ENCODE peak calls at places on chromosomes 2 and 18, in four cellular contexts. P is ELR; J is thoracic aorta; B is activated CD8-positive, alpha-beta memory T cell treated with anti-CD3 and anti-CD28 coated beads, Interleukin-2, amount 10 ng/mL, durations not matched to agents 7 days and 5 days. T is an unnamed sample.

GRCh38 chr2:73877071-73877802 is 15.6 kb upstream of the ACTG2 start:
- DNase-seq in P (no peak), J (no peak), B (no peak), T (no peak)

GRCh38 chr18:70430501-70431173 is 141.8 kb downstream of the SOCS6 start:
- DNase-seq in P (no peak), J (no peak), B (no peak), T (no peak)

GRCh38 chr2:76381624-76382023 is 670.9 kb upstream of the GCFC2 start:
- DNase-seq in P (no peak), J (no peak), B (no peak), T (no peak)

GRCh38 chr2:163775304-163775703 is 39.5 kb upstream of the FIGN start:
- DNase-seq in P (peak), J (no peak), B (no peak), T (no peak)

GRCh38 chr2:224584768-224585204 is 377 bp downstream of the CUL3 start:
- DNase-seq in P (peak), J (no peak), B (peak), T (peak)

GRCh38 chr2:60000681-60001080 is 552.8 kb downstream of the BCL11A start:
- DNase-seq in P (no peak), J (no peak), B (no peak), T (no peak)

GRCh38 chr2:207162319-207162718 is 3.4 kb downstream of the KLF7 start:
- DNase-seq in P (peak), J (no peak), B (no peak), T (no peak)

GRCh38 chr2:25340340-25340886 is 1.3 kb downstream of the DNMT3A start:
- DNase-seq in P (no peak), J (no peak), B (no peak), T (peak)

GRCh38 chr2:223941579-223942277 is 3.4 kb downstream of the WDFY1 start:
- DNase-seq in P (peak), J (no peak), B (peak), T (no peak)

GRCh38 chr18:78542204-78542603 is 437.4 kb upstream of the SALL3 start:
- DNase-seq in P (no peak), J (no peak), B (no peak), T (no peak)

GRCh38 chr2:129069875-129070594 is 751.4 kb upstream of the HS6ST1 start:
- DNase-seq in P (no peak), J (no peak), B (no peak), T (no peak)

GRCh38 chr2:68574202-68574791 is 69.1 kb upstream of the PROKR1 start:
- DNase-seq in P (no peak), J (no peak), B (no peak), T (no peak)

GRCh38 chr18:6355789-6356589 is 58.7 kb downstream of the L3MBTL4 start:
- DNase-seq in P (peak), J (no peak), B (no peak), T (no peak)

GRCh38 chr2:217816396-217816869 is 186.4 kb downstream of the TNS1 start:
- DNase-seq in P (no peak), J (no peak), B (no peak), T (no peak)

GRCh38 chr18:31566576-31567306 is 24.9 kb upstream of the TTR start:
- DNase-seq in P (no peak), J (no peak), B (no peak), T (no peak)

GRCh38 chr2:234674781-234675201 is 177.9 kb upstream of the ARL4C start:
- DNase-seq in P (peak), J (no peak), B (no peak), T (no peak)

GRCh38 chr18:29241199-29241598 is 1064.3 kb upstream of the CDH2 start:
- DNase-seq in P (no peak), J (no peak), B (no peak), T (peak)

GRCh38 chr2:120564213-120565094 is 171.2 kb upstream of the GLI2 start:
- DNase-seq in P (no peak), J (no peak), B (no peak), T (no peak)